ENCODE peak calls at places on chromosomes 6 and 20, in five cellular contexts. One of them, this sample, is unnamed.

GRCh38 chr20:3784226-3784853 is 2.2 kb downstream of the CENPB start:
- DNase-seq in activated T-helper 1 cell treated with anti-CD3 and anti-CD28 coated beads, Interleukin-12 subunit alpha, Interleukin-12 subunit beta, Interleukin-2, Interleukin-4 antibody, amounts not matched to agents 30 ng/mL and 10 ng/mL and 1 ng/mL, durations not matched to agents 14 hours and 24 hours and 36 hours: no peak
- DNase-seq in astrocyte: no peak
- DNase-seq in activated CD8-positive, alpha-beta memory T cell treated with anti-CD3 and anti-CD28 coated beads for 4 hours: no peak
- DNase-seq in naive B cell: no peak
- DNase-seq in this sample: no peak

GRCh38 chr20:59678951-59679350 is 74.6 kb downstream of the PHACTR3 start:
- DNase-seq in activated T-helper 1 cell treated with anti-CD3 and anti-CD28 coated beads, Interleukin-12 subunit alpha, Interleukin-12 subunit beta, Interleukin-2, Interleukin-4 antibody, amounts not matched to agents 30 ng/mL and 10 ng/mL and 1 ng/mL, durations not matched to agents 14 hours and 24 hours and 36 hours: no peak
- DNase-seq in astrocyte: no peak
- DNase-seq in activated CD8-positive, alpha-beta memory T cell treated with anti-CD3 and anti-CD28 coated beads for 4 hours: no peak
- DNase-seq in naive B cell: no peak
- DNase-seq in this sample: no peak

GRCh38 chr6:127641905-127642304 is 64.9 kb downstream of the C6orf58 start:
- DNase-seq in activated T-helper 1 cell treated with anti-CD3 and anti-CD28 coated beads, Interleukin-12 subunit alpha, Interleukin-12 subunit beta, Interleukin-2, Interleukin-4 antibody, amounts not matched to agents 30 ng/mL and 10 ng/mL and 1 ng/mL, durations not matched to agents 14 hours and 24 hours and 36 hours: no peak
- DNase-seq in astrocyte: peak
- DNase-seq in activated CD8-positive, alpha-beta memory T cell treated with anti-CD3 and anti-CD28 coated beads for 4 hours: no peak
- DNase-seq in naive B cell: no peak
- DNase-seq in this sample: peak

GRCh38 chr6:38997128-38997761 is 51.3 kb upstream of the GLP1R start:
- DNase-seq in activated T-helper 1 cell treated with anti-CD3 and anti-CD28 coated beads, Interleukin-12 subunit alpha, Interleukin-12 subunit beta, Interleukin-2, Interleukin-4 antibody, amounts not matched to agents 30 ng/mL and 10 ng/mL and 1 ng/mL, durations not matched to agents 14 hours and 24 hours and 36 hours: no peak
- DNase-seq in astrocyte: no peak
- DNase-seq in activated CD8-positive, alpha-beta memory T cell treated with anti-CD3 and anti-CD28 coated beads for 4 hours: no peak
- DNase-seq in naive B cell: peak
- DNase-seq in this sample: peak

GRCh38 chr6:143236151-143236788 is 175.6 kb downstream of the AIG1 start:
- DNase-seq in activated T-helper 1 cell treated with anti-CD3 and anti-CD28 coated beads, Interleukin-12 subunit alpha, Interleukin-12 subunit beta, Interleukin-2, Interleukin-4 antibody, amounts not matched to agents 30 ng/mL and 10 ng/mL and 1 ng/mL, durations not matched to agents 14 hours and 24 hours and 36 hours: no peak
- DNase-seq in astrocyte: peak
- DNase-seq in activated CD8-positive, alpha-beta memory T cell treated with anti-CD3 and anti-CD28 coated beads for 4 hours: no peak
- DNase-seq in naive B cell: no peak
- DNase-seq in this sample: no peak

GRCh38 chr6:162100091-162100490 is 627.5 kb downstream of the PRKN start:
- DNase-seq in activated T-helper 1 cell treated with anti-CD3 and anti-CD28 coated beads, Interleukin-12 subunit alpha, Interleukin-12 subunit beta, Interleukin-2, Interleukin-4 antibody, amounts not matched to agents 30 ng/mL and 10 ng/mL and 1 ng/mL, durations not matched to agents 14 hours and 24 hours and 36 hours: no peak
- DNase-seq in astrocyte: peak
- DNase-seq in activated CD8-positive, alpha-beta memory T cell treated with anti-CD3 and anti-CD28 coated beads for 4 hours: no peak
- DNase-seq in naive B cell: no peak
- DNase-seq in this sample: no peak

GRCh38 chr6:16238057-16238657 is at the start of gene GMPR:
- DNase-seq in activated T-helper 1 cell treated with anti-CD3 and anti-CD28 coated beads, Interleukin-12 subunit alpha, Interleukin-12 subunit beta, Interleukin-2, Interleukin-4 antibody, amounts not matched to agents 30 ng/mL and 10 ng/mL and 1 ng/mL, durations not matched to agents 14 hours and 24 hours and 36 hours: peak
- DNase-seq in astrocyte: no peak
- DNase-seq in activated CD8-positive, alpha-beta memory T cell treated with anti-CD3 and anti-CD28 coated beads for 4 hours: peak
- DNase-seq in naive B cell: peak
- DNase-seq in this sample: peak

GRCh38 chr20:62980970-62981369 is 25.8 kb downstream of the BHLHE23 start:
- DNase-seq in activated T-helper 1 cell treated with anti-CD3 and anti-CD28 coated beads, Interleukin-12 subunit alpha, Interleukin-12 subunit beta, Interleukin-2, Interleukin-4 antibody, amounts not matched to agents 30 ng/mL and 10 ng/mL and 1 ng/mL, durations not matched to agents 14 hours and 24 hours and 36 hours: no peak
- DNase-seq in astrocyte: no peak
- DNase-seq in activated CD8-positive, alpha-beta memory T cell treated with anti-CD3 and anti-CD28 coated beads for 4 hours: no peak
- DNase-seq in naive B cell: peak
- DNase-seq in this sample: peak

GRCh38 chr6:98833101-98834059 is 994 bp upstream of the POU3F2 start:
- DNase-seq in activated T-helper 1 cell treated with anti-CD3 and anti-CD28 coated beads, Interleukin-12 subunit alpha, Interleukin-12 subunit beta, Interleukin-2, Interleukin-4 antibody, amounts not matched to agents 30 ng/mL and 10 ng/mL and 1 ng/mL, durations not matched to agents 14 hours and 24 hours and 36 hours: no peak
- DNase-seq in astrocyte: peak
- DNase-seq in activated CD8-positive, alpha-beta memory T cell treated with anti-CD3 and anti-CD28 coated beads for 4 hours: no peak
- DNase-seq in naive B cell: no peak
- DNase-seq in this sample: peak

GRCh38 chr6:34142599-34142998 is 3.3 kb downstream of the GRM4 start:
- DNase-seq in activated T-helper 1 cell treated with anti-CD3 and anti-CD28 coated beads, Interleukin-12 subunit alpha, Interleukin-12 subunit beta, Interleukin-2, Interleukin-4 antibody, amounts not matched to agents 30 ng/mL and 10 ng/mL and 1 ng/mL, durations not matched to agents 14 hours and 24 hours and 36 hours: no peak
- DNase-seq in astrocyte: no peak
- DNase-seq in activated CD8-positive, alpha-beta memory T cell treated with anti-CD3 and anti-CD28 coated beads for 4 hours: no peak
- DNase-seq in naive B cell: no peak
- DNase-seq in this sample: no peak

GRCh38 chr6:93799226-93799625 is 379.9 kb upstream of the EPHA7 start:
- DNase-seq in activated T-helper 1 cell treated with anti-CD3 and anti-CD28 coated beads, Interleukin-12 subunit alpha, Interleukin-12 subunit beta, Interleukin-2, Interleukin-4 antibody, amounts not matched to agents 30 ng/mL and 10 ng/mL and 1 ng/mL, durations not matched to agents 14 hours and 24 hours and 36 hours: no peak
- DNase-seq in astrocyte: peak
- DNase-seq in activated CD8-positive, alpha-beta memory T cell treated with anti-CD3 and anti-CD28 coated beads for 4 hours: no peak
- DNase-seq in naive B cell: no peak
- DNase-seq in this sample: no peak

GRCh38 chr6:21997414-21998037 is 299.3 kb downstream of the PRL start:
- DNase-seq in activated T-helper 1 cell treated with anti-CD3 and anti-CD28 coated beads, Interleukin-12 subunit alpha, Interleukin-12 subunit beta, Interleukin-2, Interleukin-4 antibody, amounts not matched to agents 30 ng/mL and 10 ng/mL and 1 ng/mL, durations not matched to agents 14 hours and 24 hours and 36 hours: no peak
- DNase-seq in astrocyte: peak
- DNase-seq in activated CD8-positive, alpha-beta memory T cell treated with anti-CD3 and anti-CD28 coated beads for 4 hours: no peak
- DNase-seq in naive B cell: no peak
- DNase-seq in this sample: peak

GRCh38 chr6:48086187-48086586 is 24.8 kb downstream of the PTCHD4 start:
- DNase-seq in activated T-helper 1 cell treated with anti-CD3 and anti-CD28 coated beads, Interleukin-12 subunit alpha, Interleukin-12 subunit beta, Interleukin-2, Interleukin-4 antibody, amounts not matched to agents 30 ng/mL and 10 ng/mL and 1 ng/mL, durations not matched to agents 14 hours and 24 hours and 36 hours: no peak
- DNase-seq in astrocyte: no peak
- DNase-seq in activated CD8-positive, alpha-beta memory T cell treated with anti-CD3 and anti-CD28 coated beads for 4 hours: no peak
- DNase-seq in naive B cell: no peak
- DNase-seq in this sample: no peak

GRCh38 chr20:63553933-63554290 is at the start of gene FNDC11:
- DNase-seq in activated T-helper 1 cell treated with anti-CD3 and anti-CD28 coated beads, Interleukin-12 subunit alpha, Interleukin-12 subunit beta, Interleukin-2, Interleukin-4 antibody, amounts not matched to agents 30 ng/mL and 10 ng/mL and 1 ng/mL, durations not matched to agents 14 hours and 24 hours and 36 hours: peak
- DNase-seq in astrocyte: no peak
- DNase-seq in activated CD8-positive, alpha-beta memory T cell treated with anti-CD3 and anti-CD28 coated beads for 4 hours: peak
- DNase-seq in naive B cell: peak
- DNase-seq in this sample: peak

GRCh38 chr6:156028310-156029131 is 572.9 kb upstream of the NOX3 start:
- DNase-seq in activated T-helper 1 cell treated with anti-CD3 and anti-CD28 coated beads, Interleukin-12 subunit alpha, Interleukin-12 subunit beta, Interleukin-2, Interleukin-4 antibody, amounts not matched to agents 30 ng/mL and 10 ng/mL and 1 ng/mL, durations not matched to agents 14 hours and 24 hours and 36 hours: no peak
- DNase-seq in astrocyte: no peak
- DNase-seq in activated CD8-positive, alpha-beta memory T cell treated with anti-CD3 and anti-CD28 coated beads for 4 hours: no peak
- DNase-seq in naive B cell: peak
- DNase-seq in this sample: no peak

GRCh38 chr20:36542019-36542488 is 735 bp downstream of the MYL9 start:
- DNase-seq in activated T-helper 1 cell treated with anti-CD3 and anti-CD28 coated beads, Interleukin-12 subunit alpha, Interleukin-12 subunit beta, Interleukin-2, Interleukin-4 antibody, amounts not matched to agents 30 ng/mL and 10 ng/mL and 1 ng/mL, durations not matched to agents 14 hours and 24 hours and 36 hours: no peak
- DNase-seq in astrocyte: no peak
- DNase-seq in activated CD8-positive, alpha-beta memory T cell treated with anti-CD3 and anti-CD28 coated beads for 4 hours: no peak
- DNase-seq in naive B cell: no peak
- DNase-seq in this sample: peak

GRCh38 chr6:22102671-22103070 is 194.2 kb downstream of the PRL start:
- DNase-seq in activated T-helper 1 cell treated with anti-CD3 and anti-CD28 coated beads, Interleukin-12 subunit alpha, Interleukin-12 subunit beta, Interleukin-2, Interleukin-4 antibody, amounts not matched to agents 30 ng/mL and 10 ng/mL and 1 ng/mL, durations not matched to agents 14 hours and 24 hours and 36 hours: no peak
- DNase-seq in astrocyte: peak
- DNase-seq in activated CD8-positive, alpha-beta memory T cell treated with anti-CD3 and anti-CD28 coated beads for 4 hours: no peak
- DNase-seq in naive B cell: peak
- DNase-seq in this sample: no peak

GRCh38 chr20:62704341-62704948 is 4.2 kb upstream of the NTSR1 start:
- DNase-seq in activated T-helper 1 cell treated with anti-CD3 and anti-CD28 coated beads, Interleukin-12 subunit alpha, Interleukin-12 subunit beta, Interleukin-2, Interleukin-4 antibody, amounts not matched to agents 30 ng/mL and 10 ng/mL and 1 ng/mL, durations not matched to agents 14 hours and 24 hours and 36 hours: no peak
- DNase-seq in astrocyte: peak
- DNase-seq in activated CD8-positive, alpha-beta memory T cell treated with anti-CD3 and anti-CD28 coated beads for 4 hours: no peak
- DNase-seq in naive B cell: no peak
- DNase-seq in this sample: peak

GRCh38 chr20:17227669-17228623 is 1.1 kb downstream of the PCSK2 start:
- DNase-seq in activated T-helper 1 cell treated with anti-CD3 and anti-CD28 coated beads, Interleukin-12 subunit alpha, Interleukin-12 subunit beta, Interleukin-2, Interleukin-4 antibody, amounts not matched to agents 30 ng/mL and 10 ng/mL and 1 ng/mL, durations not matched to agents 14 hours and 24 hours and 36 hours: no peak
- DNase-seq in astrocyte: no peak
- DNase-seq in activated CD8-positive, alpha-beta memory T cell treated with anti-CD3 and anti-CD28 coated beads for 4 hours: no peak
- DNase-seq in naive B cell: no peak
- DNase-seq in this sample: no peak

GRCh38 chr6:30211899-30212298 is 1.3 kb downstream of the TRIM26 start:
- DNase-seq in activated T-helper 1 cell treated with anti-CD3 and anti-CD28 coated beads, Interleukin-12 subunit alpha, Interleukin-12 subunit beta, Interleukin-2, Interleukin-4 antibody, amounts not matched to agents 30 ng/mL and 10 ng/mL and 1 ng/mL, durations not matched to agents 14 hours and 24 hours and 36 hours: no peak
- DNase-seq in astrocyte: no peak
- DNase-seq in activated CD8-positive, alpha-beta memory T cell treated with anti-CD3 and anti-CD28 coated beads for 4 hours: no peak
- DNase-seq in naive B cell: no peak
- DNase-seq in this sample: no peak

GRCh38 chr20:39263076-39263475 is 300.9 kb downstream of the DHX35 start:
- DNase-seq in activated T-helper 1 cell treated with anti-CD3 and anti-CD28 coated beads, Interleukin-12 subunit alpha, Interleukin-12 subunit beta, Interleukin-2, Interleukin-4 antibody, amounts not matched to agents 30 ng/mL and 10 ng/mL and 1 ng/mL, durations not matched to agents 14 hours and 24 hours and 36 hours: no peak
- DNase-seq in astrocyte: no peak
- DNase-seq in activated CD8-positive, alpha-beta memory T cell treated with anti-CD3 and anti-CD28 coated beads for 4 hours: no peak
- DNase-seq in naive B cell: no peak
- DNase-seq in this sample: no peak

GRCh38 chr6:43093361-43094289 is 17.5 kb downstream of the PTK7 start:
- DNase-seq in activated T-helper 1 cell treated with anti-CD3 and anti-CD28 coated beads, Interleukin-12 subunit alpha, Interleukin-12 subunit beta, Interleukin-2, Interleukin-4 antibody, amounts not matched to agents 30 ng/mL and 10 ng/mL and 1 ng/mL, durations not matched to agents 14 hours and 24 hours and 36 hours: no peak
- DNase-seq in astrocyte: peak
- DNase-seq in activated CD8-positive, alpha-beta memory T cell treated with anti-CD3 and anti-CD28 coated beads for 4 hours: no peak
- DNase-seq in naive B cell: no peak
- DNase-seq in this sample: no peak

GRCh38 chr6:131792091-131792496 is 15.7 kb upstream of the ENPP1 start:
- DNase-seq in activated T-helper 1 cell treated with anti-CD3 and anti-CD28 coated beads, Interleukin-12 subunit alpha, Interleukin-12 subunit beta, Interleukin-2, Interleukin-4 antibody, amounts not matched to agents 30 ng/mL and 10 ng/mL and 1 ng/mL, durations not matched to agents 14 hours and 24 hours and 36 hours: no peak
- DNase-seq in astrocyte: peak
- DNase-seq in activated CD8-positive, alpha-beta memory T cell treated with anti-CD3 and anti-CD28 coated beads for 4 hours: no peak
- DNase-seq in naive B cell: no peak
- DNase-seq in this sample: no peak

GRCh38 chr20:38134427-38135281 is 30.4 kb downstream of the TGM2 start:
- DNase-seq in activated T-helper 1 cell treated with anti-CD3 and anti-CD28 coated beads, Interleukin-12 subunit alpha, Interleukin-12 subunit beta, Interleukin-2, Interleukin-4 antibody, amounts not matched to agents 30 ng/mL and 10 ng/mL and 1 ng/mL, durations not matched to agents 14 hours and 24 hours and 36 hours: peak
- DNase-seq in astrocyte: peak
- DNase-seq in activated CD8-positive, alpha-beta memory T cell treated with anti-CD3 and anti-CD28 coated beads for 4 hours: no peak
- DNase-seq in naive B cell: no peak
- DNase-seq in this sample: peak

GRCh38 chr6:109486068-109486467 is 3.0 kb upstream of the ZBTB24 start:
- DNase-seq in activated T-helper 1 cell treated with anti-CD3 and anti-CD28 coated beads, Interleukin-12 subunit alpha, Interleukin-12 subunit beta, Interleukin-2, Interleukin-4 antibody, amounts not matched to agents 30 ng/mL and 10 ng/mL and 1 ng/mL, durations not matched to agents 14 hours and 24 hours and 36 hours: no peak
- DNase-seq in astrocyte: no peak
- DNase-seq in activated CD8-positive, alpha-beta memory T cell treated with anti-CD3 and anti-CD28 coated beads for 4 hours: no peak
- DNase-seq in naive B cell: no peak
- DNase-seq in this sample: no peak

GRCh38 chr6:157603314-157603940 is 219.6 kb upstream of the SNX9 start:
- DNase-seq in activated T-helper 1 cell treated with anti-CD3 and anti-CD28 coated beads, Interleukin-12 subunit alpha, Interleukin-12 subunit beta, Interleukin-2, Interleukin-4 antibody, amounts not matched to agents 30 ng/mL and 10 ng/mL and 1 ng/mL, durations not matched to agents 14 hours and 24 hours and 36 hours: no peak
- DNase-seq in astrocyte: no peak
- DNase-seq in activated CD8-positive, alpha-beta memory T cell treated with anti-CD3 and anti-CD28 coated beads for 4 hours: no peak
- DNase-seq in naive B cell: no peak
- DNase-seq in this sample: no peak

GRCh38 chr6:11381801-11382513 is 149.5 kb upstream of the NEDD9 start:
- DNase-seq in activated T-helper 1 cell treated with anti-CD3 and anti-CD28 coated beads, Interleukin-12 subunit alpha, Interleukin-12 subunit beta, Interleukin-2, Interleukin-4 antibody, amounts not matched to agents 30 ng/mL and 10 ng/mL and 1 ng/mL, durations not matched to agents 14 hours and 24 hours and 36 hours: peak
- DNase-seq in astrocyte: no peak
- DNase-seq in activated CD8-positive, alpha-beta memory T cell treated with anti-CD3 and anti-CD28 coated beads for 4 hours: peak
- DNase-seq in naive B cell: peak
- DNase-seq in this sample: peak

GRCh38 chr6:55617272-55617671 is 38.3 kb upstream of the HMGCLL1 start:
- DNase-seq in activated T-helper 1 cell treated with anti-CD3 and anti-CD28 coated beads, Interleukin-12 subunit alpha, Interleukin-12 subunit beta, Interleukin-2, Interleukin-4 antibody, amounts not matched to agents 30 ng/mL and 10 ng/mL and 1 ng/mL, durations not matched to agents 14 hours and 24 hours and 36 hours: no peak
- DNase-seq in astrocyte: peak
- DNase-seq in activated CD8-positive, alpha-beta memory T cell treated with anti-CD3 and anti-CD28 coated beads for 4 hours: no peak
- DNase-seq in naive B cell: no peak
- DNase-seq in this sample: peak

GRCh38 chr6:166988674-166989201 is 10.5 kb upstream of the CEP43 start:
- DNase-seq in activated T-helper 1 cell treated with anti-CD3 and anti-CD28 coated beads, Interleukin-12 subunit alpha, Interleukin-12 subunit beta, Interleukin-2, Interleukin-4 antibody, amounts not matched to agents 30 ng/mL and 10 ng/mL and 1 ng/mL, durations not matched to agents 14 hours and 24 hours and 36 hours: no peak
- DNase-seq in astrocyte: peak
- DNase-seq in activated CD8-positive, alpha-beta memory T cell treated with anti-CD3 and anti-CD28 coated beads for 4 hours: no peak
- DNase-seq in naive B cell: no peak
- DNase-seq in this sample: no peak

GRCh38 chr6:134426623-134427022 is 108.7 kb upstream of the SGK1 start:
- DNase-seq in activated T-helper 1 cell treated with anti-CD3 and anti-CD28 coated beads, Interleukin-12 subunit alpha, Interleukin-12 subunit beta, Interleukin-2, Interleukin-4 antibody, amounts not matched to agents 30 ng/mL and 10 ng/mL and 1 ng/mL, durations not matched to agents 14 hours and 24 hours and 36 hours: no peak
- DNase-seq in astrocyte: no peak
- DNase-seq in activated CD8-positive, alpha-beta memory T cell treated with anti-CD3 and anti-CD28 coated beads for 4 hours: no peak
- DNase-seq in naive B cell: no peak
- DNase-seq in this sample: no peak

GRCh38 chr6:14571728-14572127 is 454.2 kb downstream of the CD83 start:
- DNase-seq in activated T-helper 1 cell treated with anti-CD3 and anti-CD28 coated beads, Interleukin-12 subunit alpha, Interleukin-12 subunit beta, Interleukin-2, Interleukin-4 antibody, amounts not matched to agents 30 ng/mL and 10 ng/mL and 1 ng/mL, durations not matched to agents 14 hours and 24 hours and 36 hours: no peak
- DNase-seq in astrocyte: no peak
- DNase-seq in activated CD8-positive, alpha-beta memory T cell treated with anti-CD3 and anti-CD28 coated beads for 4 hours: no peak
- DNase-seq in naive B cell: no peak
- DNase-seq in this sample: no peak

This sample was measured in lung microvascular endothelial cell.